ENCODE peak calls at places on chromosomes 4 and X, in nine cellular contexts. B, H, R, X, J, O, F, N and M are unnamed samples.

GRCh38 chr4:8104491-8105302 is 53.9 kb downstream of the ABLIM2 start:
- DNase-seq in B (no peak), H (no peak), R (no peak), X (no peak), J (no peak), O (no peak), F (no peak), N (no peak), M (no peak)

GRCh38 chr4:128863314-128864075 is 54.0 kb downstream of the JADE1 start:
- DNase-seq in B (peak), H (peak), R (peak), X (peak), J (peak), O (peak), F (peak), N (no peak), M (peak)

GRCh38 chrX:71099736-71100135 is 4.1 kb downstream of the FOXO4 start:
- DNase-seq in B (no peak), H (no peak), R (peak), X (no peak), J (no peak), O (no peak), F (no peak), N (no peak), M (no peak)

GRCh38 chr4:8817081-8817812 is 54.4 kb downstream of the HMX1 start:
- DNase-seq in B (no peak), H (peak), R (peak), X (no peak), J (no peak), O (no peak), F (no peak), N (peak), M (no peak)

GRCh38 chrX:24487576-24487975 is 22.5 kb downstream of the PDK3 start:
- DNase-seq in B (no peak), H (no peak), R (no peak), X (no peak), J (no peak), O (no peak), F (no peak), N (no peak), M (no peak)

GRCh38 chrX:50200907-50201306 is at the start of gene AKAP4:
- DNase-seq in B (no peak), H (no peak), R (no peak), X (no peak), J (no peak), O (no peak), F (no peak), N (no peak), M (no peak)

GRCh38 chrX:137236837-137237236 is 203.0 kb upstream of the GPR101 start:
- DNase-seq in B (no peak), H (no peak), R (no peak), X (no peak), J (no peak), O (no peak), F (no peak), N (no peak), M (no peak)

GRCh38 chrX:15815779-15816452 is 25.6 kb downstream of the ZRSR2 start:
- DNase-seq in B (no peak), H (no peak), R (peak), X (peak), J (peak), O (peak), F (no peak), N (no peak), M (peak)

GRCh38 chrX:32139463-32139862 is 1067.6 kb upstream of the FTHL17 start:
- DNase-seq in B (no peak), H (no peak), R (no peak), X (no peak), J (no peak), O (no peak), F (no peak), N (no peak), M (no peak)

GRCh38 chr4:153223935-153224334 is 19.7 kb downstream of the TRIM2 start:
- DNase-seq in B (no peak), H (no peak), R (no peak), X (no peak), J (peak), O (no peak), F (no peak), N (no peak), M (no peak)

GRCh38 chr4:186204611-186205144 is 13.3 kb downstream of the CYP4V2 start:
- DNase-seq in B (no peak), H (no peak), R (no peak), X (no peak), J (no peak), O (no peak), F (no peak), N (no peak), M (no peak)

GRCh38 chrX:71671043-71671829 is 3.9 kb downstream of the LOC101059915 start:
- DNase-seq in B (no peak), H (no peak), R (no peak), X (no peak), J (no peak), O (no peak), F (no peak), N (no peak), M (peak)

GRCh38 chr4:153748378-153748777 is 11.4 kb downstream of the RNF175 start:
- DNase-seq in B (peak), H (no peak), R (no peak), X (no peak), J (peak), O (no peak), F (peak), N (no peak), M (no peak)

GRCh38 chr4:142160509-142160908 is 524.1 kb downstream of the IL15 start:
- DNase-seq in B (no peak), H (no peak), R (no peak), X (no peak), J (peak), O (no peak), F (peak), N (no peak), M (no peak)

GRCh38 chr4:1243451-1244080 is 5.4 kb downstream of the CTBP1 start:
- DNase-seq in B (peak), H (no peak), R (peak), X (no peak), J (no peak), O (no peak), F (no peak), N (peak), M (no peak)

GRCh38 chrX:47456080-47456479 is 26.9 kb downstream of the ZNF41 start:
- DNase-seq in B (no peak), H (no peak), R (no peak), X (no peak), J (no peak), O (no peak), F (no peak), N (no peak), M (no peak)

GRCh38 chr4:13164783-13165371 is 319.3 kb downstream of the RAB28 start:
- DNase-seq in B (no peak), H (no peak), R (no peak), X (no peak), J (no peak), O (no peak), F (no peak), N (no peak), M (no peak)

GRCh38 chr4:172982151-172982590 is 186.4 kb upstream of the GALNT7 start:
- DNase-seq in B (peak), H (no peak), R (no peak), X (peak), J (peak), O (no peak), F (peak), N (no peak), M (no peak)

GRCh38 chr4:166366012-166366411 is 493.0 kb downstream of the TLL1 start:
- DNase-seq in B (no peak), H (no peak), R (no peak), X (no peak), J (no peak), O (no peak), F (no peak), N (no peak), M (no peak)

GRCh38 chr4:113445286-113445685 is 316.3 kb downstream of the CAMK2D start:
- DNase-seq in B (peak), H (no peak), R (no peak), X (no peak), J (peak), O (no peak), F (peak), N (no peak), M (no peak)

GRCh38 chr4:7153711-7154110 is 38.6 kb upstream of the SORCS2 start:
- DNase-seq in B (peak), H (peak), R (no peak), X (no peak), J (no peak), O (no peak), F (no peak), N (no peak), M (no peak)

GRCh38 chr4:26576171-26576829 is 7.6 kb upstream of the TBC1D19 start:
- DNase-seq in B (no peak), H (no peak), R (no peak), X (no peak), J (peak), O (no peak), F (no peak), N (no peak), M (no peak)

GRCh38 chrX:31499120-31499519 is 427.3 kb upstream of the FTHL17 start:
- DNase-seq in B (no peak), H (no peak), R (no peak), X (no peak), J (peak), O (no peak), F (no peak), N (no peak), M (no peak)

GRCh38 chr4:73194064-73194463 is 64.5 kb downstream of the ANKRD17 start:
- DNase-seq in B (no peak), H (no peak), R (no peak), X (no peak), J (peak), O (no peak), F (no peak), N (no peak), M (no peak)

GRCh38 chr4:183297675-183298074 is 22.4 kb downstream of the CLDN22 start:
- DNase-seq in B (no peak), H (no peak), R (no peak), X (no peak), J (no peak), O (no peak), F (no peak), N (no peak), M (no peak)

GRCh38 chr4:183295711-183296110 is 24.4 kb downstream of the CLDN22 start:
- DNase-seq in B (no peak), H (no peak), R (no peak), X (no peak), J (no peak), O (no peak), F (no peak), N (no peak), M (no peak)

GRCh38 chr4:183300070-183300469 is 20.0 kb downstream of the CLDN22 start:
- DNase-seq in B (no peak), H (peak), R (no peak), X (no peak), J (peak), O (no peak), F (peak), N (no peak), M (no peak)

GRCh38 chr4:183300660-183301059 is 19.4 kb downstream of the CLDN22 start:
- DNase-seq in B (no peak), H (no peak), R (no peak), X (no peak), J (no peak), O (no peak), F (no peak), N (no peak), M (no peak)

GRCh38 chr4:183299464-183299863 is 20.6 kb downstream of the CLDN22 start:
- DNase-seq in B (no peak), H (no peak), R (no peak), X (no peak), J (no peak), O (no peak), F (no peak), N (no peak), M (no peak)
- TF ChIP-seq CTCF in B (no peak), H (no peak), R (no peak), X (no peak), J (no peak), O (no peak), F (no peak), N (no peak), M (no peak)

GRCh38 chrX:57929373-57929772 is 19.1 kb upstream of the ZXDA start:
- DNase-seq in B (no peak), H (no peak), R (peak), X (peak), J (peak), O (no peak), F (no peak), N (no peak), M (no peak)
- TF ChIP-seq CTCF in B (peak), H (peak), R (no peak), X (peak), J (peak), O (no peak), F (peak), N (peak), M (peak)

GRCh38 chrX:131724292-131724691 is 180.4 kb downstream of the OR13H1 start:
- DNase-seq in B (no peak), H (no peak), R (no peak), X (peak), J (no peak), O (no peak), F (no peak), N (no peak), M (no peak)

GRCh38 chrX:131725001-131725654 is 181.3 kb downstream of the OR13H1 start:
- DNase-seq in B (no peak), H (no peak), R (no peak), X (no peak), J (no peak), O (no peak), F (no peak), N (no peak), M (no peak)

GRCh38 chrX:131729295-131729694 is 185.4 kb downstream of the OR13H1 start:
- DNase-seq in B (no peak), H (no peak), R (no peak), X (peak), J (peak), O (no peak), F (peak), N (peak), M (peak)

GRCh38 chrX:131727778-131728177 is 183.9 kb downstream of the OR13H1 start:
- DNase-seq in B (no peak), H (no peak), R (no peak), X (no peak), J (no peak), O (no peak), F (no peak), N (no peak), M (no peak)

DNA sequence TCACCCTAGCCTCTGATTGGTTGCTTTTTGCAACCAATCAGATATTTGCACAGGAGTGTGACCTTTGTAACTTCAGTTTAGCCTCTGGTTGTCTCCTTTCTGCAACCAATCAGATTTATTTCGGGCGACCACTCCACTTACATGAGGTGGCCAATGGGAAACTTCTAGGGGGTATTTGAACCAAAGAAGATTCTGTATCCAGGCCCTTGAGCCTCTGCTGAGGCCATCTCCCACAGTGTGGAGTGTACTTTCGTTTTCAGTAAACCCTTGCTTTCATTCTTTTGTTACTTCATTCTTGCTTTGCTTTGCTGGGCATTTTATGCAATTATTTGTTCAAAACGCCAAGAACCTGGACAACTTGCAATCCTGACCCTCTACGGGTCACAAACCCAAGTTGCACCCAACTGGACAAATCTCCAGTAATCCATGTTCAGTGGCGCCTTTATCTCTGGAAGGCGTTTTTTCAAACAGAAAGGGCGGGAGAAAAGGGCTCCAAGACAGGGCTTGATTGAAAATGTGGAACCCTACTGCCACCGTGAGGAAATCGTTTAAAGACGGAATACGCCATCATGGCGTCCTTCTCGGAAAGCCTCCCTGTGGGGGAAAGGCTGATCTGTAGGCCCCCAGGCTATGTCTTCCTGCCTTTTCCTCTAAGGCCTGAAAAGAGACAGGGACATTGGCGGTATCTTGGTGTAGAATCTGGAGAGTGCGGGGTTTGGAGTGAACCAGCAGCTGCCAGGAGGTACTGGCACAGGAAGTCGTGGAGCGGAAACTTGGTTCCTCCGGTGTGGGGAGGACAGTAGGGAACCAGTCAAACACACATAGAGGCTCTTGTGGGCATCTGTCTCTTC is 184.6 kb downstream of the OR13H1 start:
- DNase-seq in B (no peak), H (no peak), R (peak), X (peak), J (peak), O (no peak), F (peak), N (peak), M (peak)
- TF ChIP-seq CTCF in B (no peak), H (no peak), R (no peak), X (peak), J (peak), O (no peak), F (peak), N (peak), M (peak)

DNA sequence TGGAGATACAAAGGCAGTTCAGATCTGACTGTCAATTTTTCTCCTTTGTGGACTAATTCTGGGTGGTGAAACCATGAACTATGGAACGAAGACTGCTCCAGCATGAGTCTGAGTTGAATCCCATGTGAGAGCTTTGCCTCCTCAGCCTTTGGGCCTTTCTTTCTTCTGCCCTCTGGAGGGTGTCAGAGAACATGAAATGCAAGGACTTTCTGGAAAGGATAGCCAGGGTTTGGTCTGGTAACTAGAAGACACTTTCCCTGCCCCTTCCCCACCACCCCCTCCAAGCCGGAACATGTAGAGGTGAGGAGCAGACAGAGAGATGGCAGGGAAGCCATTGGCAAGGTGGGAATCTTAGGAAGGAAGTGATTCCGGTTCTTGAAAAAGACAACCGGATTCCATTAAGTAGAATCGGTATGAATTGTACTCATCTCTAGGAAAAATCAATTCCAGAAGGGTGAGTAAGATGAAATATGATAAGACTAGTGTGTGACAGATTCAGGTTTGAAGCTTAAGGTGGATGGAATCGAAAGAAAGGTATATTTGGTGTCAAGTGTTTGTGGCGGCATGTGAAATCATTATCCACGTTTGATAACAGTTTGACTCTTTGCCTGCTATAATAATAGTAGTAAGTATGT is 19.0 kb downstream of the FHL1 start:
- DNase-seq in B (no peak), H (no peak), R (no peak), X (no peak), J (peak), O (no peak), F (no peak), N (no peak), M (no peak)
- TF ChIP-seq CTCF in B (peak), H (peak), R (no peak), X (no peak), J (peak), O (no peak), F (peak), N (peak), M (no peak)

GRCh38 chr4:162839814-162840213 is 326.9 kb downstream of the NAF1 start:
- DNase-seq in B (no peak), H (no peak), R (peak), X (no peak), J (no peak), O (no peak), F (no peak), N (no peak), M (no peak)
- TF ChIP-seq CTCF in B (no peak), H (no peak), R (peak), X (peak), J (no peak), O (no peak), F (no peak), N (no peak), M (no peak)

GRCh38 chrX:121479406-121479805 is 432.0 kb downstream of the GLUD2 start:
- DNase-seq in B (no peak), H (no peak), R (no peak), X (no peak), J (no peak), O (no peak), F (no peak), N (no peak), M (no peak)
- TF ChIP-seq CTCF in B (no peak), H (no peak), R (no peak), X (no peak), J (no peak), O (no peak), F (no peak), N (no peak), M (no peak)

GRCh38 chrX:97315939-97316338 is 432.2 kb downstream of the RPA4 start:
- DNase-seq in B (no peak), H (no peak), R (peak), X (no peak), J (no peak), O (peak), F (no peak), N (no peak), M (no peak)
- TF ChIP-seq CTCF in B (no peak), H (no peak), R (no peak), X (peak), J (no peak), O (no peak), F (no peak), N (peak), M (no peak)

GRCh38 chr4:86223472-86223871 is 136.4 kb downstream of the MAPK10 start:
- DNase-seq in B (no peak), H (no peak), R (peak), X (peak), J (peak), O (peak), F (no peak), N (no peak), M (no peak)
- TF ChIP-seq CTCF in B (no peak), H (peak), R (peak), X (peak), J (peak), O (peak), F (peak), N (peak), M (no peak)

GRCh38 chr4:61501812-61502211 is 301.7 kb downstream of the ADGRL3 start:
- DNase-seq in B (no peak), H (no peak), R (no peak), X (no peak), J (no peak), O (no peak), F (no peak), N (no peak), M (no peak)

GRCh38 chr4:61505773-61506640 is 305.9 kb downstream of the ADGRL3 start:
- DNase-seq in B (no peak), H (no peak), R (no peak), X (no peak), J (no peak), O (no peak), F (no peak), N (no peak), M (no peak)

DNA sequence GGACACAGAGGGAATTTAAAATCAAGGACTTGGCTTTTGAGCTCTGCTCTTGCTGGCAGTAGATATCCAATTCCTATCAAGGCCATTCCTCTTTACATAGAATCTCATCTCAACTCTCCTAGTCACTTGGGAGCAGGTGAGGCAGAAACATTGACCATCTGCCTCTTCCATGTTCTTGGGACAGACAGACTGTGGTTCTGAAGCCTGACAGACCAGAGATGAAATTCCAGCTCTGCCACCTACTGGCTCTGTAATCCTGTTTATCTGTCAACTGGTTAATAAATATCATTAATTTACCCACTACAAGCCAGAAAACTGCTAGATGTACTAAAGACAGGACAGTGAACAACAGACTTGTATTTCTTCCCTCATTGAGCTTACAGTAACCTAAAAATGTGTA is 300.8 kb downstream of the ADGRL3 start:
- DNase-seq in B (no peak), H (no peak), R (no peak), X (no peak), J (no peak), O (no peak), F (no peak), N (no peak), M (no peak)
- TF ChIP-seq CTCF in B (no peak), H (no peak), R (no peak), X (no peak), J (no peak), O (no peak), F (no peak), N (no peak), M (no peak)